ENCODE peak calls at places on chromosomes 6 and 20, in five cellular contexts. One of them, this sample, is unnamed.

GRCh38 chr20:32906200-32906599 is 47.5 kb downstream of the EFCAB8 start:
- DNase-seq in lung: no peak
- DNase-seq in pancreas: no peak
- DNase-seq in PC-9: no peak
- DNase-seq in HCT116: no peak
- DNase-seq in this sample: no peak

GRCh38 chr6:89745728-89746127 is 73.9 kb downstream of the MDN1 start:
- DNase-seq in PC-9: no peak
- DNase-seq in lung: no peak
- DNase-seq in pancreas: no peak
- DNase-seq in HCT116: no peak
- DNase-seq in this sample: peak; percentile 76

GRCh38 chr6:10418862-10419748 is 4.2 kb upstream of the TFAP2A start:
- DNase-seq in lung: no peak
- DNase-seq in HCT116: no peak
- DNase-seq in PC-9: peak; percentile 83
- DNase-seq in pancreas: no peak
- DNase-seq in this sample: no peak

GRCh38 chr20:62707981-62708521 is 585 bp upstream of the NTSR1 start:
- DNase-seq in PC-9: no peak
- DNase-seq in pancreas: no peak
- DNase-seq in HCT116: peak; percentile 83
- DNase-seq in lung: no peak
- DNase-seq in this sample: no peak

GRCh38 chr6:49001856-49002255 is 461.2 kb downstream of the MMUT start:
- DNase-seq in HCT116: no peak
- DNase-seq in PC-9: no peak
- DNase-seq in lung: no peak
- DNase-seq in pancreas: no peak
- DNase-seq in this sample: peak; percentile 79

GRCh38 chr20:16158976-16159286 is 414.3 kb downstream of the KIF16B start:
- DNase-seq in HCT116: no peak
- DNase-seq in pancreas: no peak
- DNase-seq in lung: no peak
- DNase-seq in PC-9: no peak
- DNase-seq in this sample: no peak

GRCh38 chr6:155412335-155412734 is 43.3 kb downstream of the NOX3 start:
- DNase-seq in pancreas: no peak
- DNase-seq in lung: no peak
- DNase-seq in HCT116: no peak
- DNase-seq in PC-9: no peak
- DNase-seq in this sample: peak; percentile 25

GRCh38 chr6:144298167-144298671 is 13.1 kb downstream of the UTRN start:
- DNase-seq in lung: no peak
- DNase-seq in HCT116: no peak
- DNase-seq in PC-9: no peak
- DNase-seq in pancreas: peak; percentile 28
- DNase-seq in this sample: no peak

GRCh38 chr20:2767768-2768631 is 32.4 kb downstream of the CPXM1 start:
- DNase-seq in lung: peak; percentile 89
- DNase-seq in HCT116: no peak
- DNase-seq in PC-9: peak; percentile 94
- DNase-seq in pancreas: peak; percentile 90
- DNase-seq in this sample: peak; percentile 52

GRCh38 chr6:33869826-33870423 is 66.1 kb upstream of the MLN start:
- DNase-seq in PC-9: no peak
- DNase-seq in HCT116: no peak
- DNase-seq in lung: no peak
- DNase-seq in pancreas: no peak
- DNase-seq in this sample: no peak

GRCh38 chr6:33983109-33983475 is 162.8 kb downstream of the GRM4 start:
- DNase-seq in HCT116: peak; percentile 79
- DNase-seq in pancreas: peak; percentile 22
- DNase-seq in lung: peak; percentile 62
- DNase-seq in PC-9: peak; percentile 16
- DNase-seq in this sample: no peak

GRCh38 chr6:8195040-8195713 is 92.8 kb upstream of the EEF1E1 start:
- DNase-seq in pancreas: no peak
- DNase-seq in PC-9: no peak
- DNase-seq in lung: no peak
- DNase-seq in HCT116: peak; percentile 18
- DNase-seq in this sample: no peak

GRCh38 chr6:85015396-85015990 is 251.1 kb upstream of the TBX18 start:
- DNase-seq in PC-9: peak; percentile 56
- DNase-seq in HCT116: peak; percentile 63
- DNase-seq in lung: peak; percentile 52
- DNase-seq in pancreas: peak; percentile 35
- DNase-seq in this sample: peak; percentile 61

GRCh38 chr20:59828478-59829414 is 104.7 kb downstream of the SYCP2 start:
- DNase-seq in lung: no peak
- DNase-seq in HCT116: no peak
- DNase-seq in pancreas: no peak
- DNase-seq in PC-9: no peak
- DNase-seq in this sample: no peak

GRCh38 chr20:37383229-37383989 is 37.5 kb downstream of the SRC start:
- DNase-seq in PC-9: peak; percentile 24
- DNase-seq in pancreas: no peak
- DNase-seq in lung: no peak
- DNase-seq in HCT116: peak; percentile 81
- DNase-seq in this sample: peak; percentile 36

GRCh38 chr6:134564705-134565104 is 246.8 kb upstream of the SGK1 start:
- DNase-seq in pancreas: no peak
- DNase-seq in HCT116: no peak
- DNase-seq in PC-9: no peak
- DNase-seq in lung: no peak
- DNase-seq in this sample: no peak

GRCh38 chr20:43409041-43409913 is 48.4 kb upstream of the SRSF6 start:
- DNase-seq in HCT116: peak; percentile 51
- DNase-seq in PC-9: peak; percentile 21
- DNase-seq in pancreas: no peak
- DNase-seq in lung: no peak
- DNase-seq in this sample: peak; percentile 61

GRCh38 chr20:38270869-38271608 is 10.5 kb upstream of the KIAA1755 start:
- DNase-seq in pancreas: no peak
- DNase-seq in HCT116: peak; percentile 26
- DNase-seq in lung: no peak
- DNase-seq in PC-9: peak; percentile 67
- DNase-seq in this sample: peak; percentile 97

GRCh38 chr6:137416376-137417109 is 77.7 kb downstream of the OLIG3 start:
- DNase-seq in pancreas: no peak
- DNase-seq in lung: no peak
- DNase-seq in HCT116: no peak
- DNase-seq in PC-9: no peak
- DNase-seq in this sample: peak; percentile 25

GRCh38 chr6:25576920-25577319 is 75.1 kb upstream of the SCGN start:
- DNase-seq in lung: no peak
- DNase-seq in PC-9: no peak
- DNase-seq in pancreas: no peak
- DNase-seq in HCT116: no peak
- DNase-seq in this sample: no peak

GRCh38 chr6:71012871-71013456 is 56.1 kb upstream of the B3GAT2 start:
- DNase-seq in HCT116: peak; percentile 42
- DNase-seq in pancreas: peak; percentile 18
- DNase-seq in lung: no peak
- DNase-seq in PC-9: peak; percentile 14
- DNase-seq in this sample: peak; percentile 71

GRCh38 chr6:163617549-163617948 is 203.0 kb downstream of the QKI start:
- DNase-seq in lung: no peak
- DNase-seq in pancreas: no peak
- DNase-seq in PC-9: no peak
- DNase-seq in HCT116: no peak
- DNase-seq in this sample: no peak

GRCh38 chr6:107115695-107116327 is 496 bp upstream of the BEND3 start:
- DNase-seq in HCT116: no peak
- DNase-seq in pancreas: peak; percentile 58
- DNase-seq in PC-9: peak; percentile 54
- DNase-seq in lung: peak; percentile 39
- DNase-seq in this sample: peak; percentile 68

GRCh38 chr6:158938811-158939254 is 61.2 kb downstream of the RSPH3 start:
- DNase-seq in lung: no peak
- DNase-seq in HCT116: peak; percentile 24
- DNase-seq in pancreas: no peak
- DNase-seq in PC-9: no peak
- DNase-seq in this sample: peak; percentile 43

GRCh38 chr6:116500969-116501433 is 10.4 kb upstream of the CALHM5 start:
- DNase-seq in HCT116: no peak
- DNase-seq in PC-9: peak; percentile 62
- DNase-seq in lung: no peak
- DNase-seq in pancreas: no peak
- DNase-seq in this sample: peak; percentile 3

GRCh38 chr6:157292202-157292601 is 31.1 kb downstream of the TMEM242 start:
- DNase-seq in lung: no peak
- DNase-seq in PC-9: no peak
- DNase-seq in pancreas: no peak
- DNase-seq in HCT116: no peak
- DNase-seq in this sample: no peak

GRCh38 chr6:157089258-157089657 is 234.1 kb downstream of the TMEM242 start:
- DNase-seq in HCT116: no peak
- DNase-seq in lung: no peak
- DNase-seq in PC-9: no peak
- DNase-seq in pancreas: no peak
- DNase-seq in this sample: peak; percentile 15

GRCh38 chr6:56416247-56416646 is 168.9 kb upstream of the COL21A1 start:
- DNase-seq in PC-9: no peak
- DNase-seq in pancreas: no peak
- DNase-seq in HCT116: no peak
- DNase-seq in lung: no peak
- DNase-seq in this sample: peak; percentile 55

GRCh38 chr20:48295966-48296421 is 510.7 kb upstream of the SULF2 start:
- DNase-seq in HCT116: no peak
- DNase-seq in PC-9: peak; percentile 33
- DNase-seq in lung: no peak
- DNase-seq in pancreas: no peak
- DNase-seq in this sample: peak; percentile 65

GRCh38 chr6:54935739-54936138 is 89.2 kb downstream of the FAM83B start:
- DNase-seq in PC-9: peak; percentile 40
- DNase-seq in lung: no peak
- DNase-seq in HCT116: peak; percentile 94
- DNase-seq in pancreas: no peak
- DNase-seq in this sample: peak; percentile 30

DNA sequence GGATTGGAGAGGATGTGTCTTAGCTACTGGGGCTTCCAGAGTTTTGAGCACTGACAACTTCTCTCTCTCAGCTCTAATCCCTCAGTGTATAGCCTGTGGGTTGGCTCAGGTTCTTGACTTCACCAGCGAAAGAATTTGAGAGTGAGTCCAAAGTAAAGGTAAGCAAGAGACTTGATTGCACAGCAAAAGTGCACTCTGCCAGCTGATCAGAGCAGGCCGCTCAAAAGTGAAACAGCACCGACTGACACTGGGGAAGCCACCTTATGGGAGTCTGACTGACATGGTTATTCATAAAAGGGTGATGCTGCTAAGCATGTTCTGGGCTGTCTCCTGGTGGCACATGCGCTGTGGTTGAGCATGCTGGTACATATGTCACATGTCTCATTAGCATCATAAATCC is 389.5 kb downstream of the CBLN4 start:
- DNase-seq in PC-9: no peak
- DNase-seq in pancreas: no peak
- DNase-seq in HCT116: no peak
- DNase-seq in lung: no peak
- DNase-seq in this sample: no peak
- H3K9me3 ChIP-seq in PC-9: no peaks in the 10 kb centered on the region
- H3K9me3 ChIP-seq in pancreas: no peaks in the 10 kb centered on the region
- H3K9me3 ChIP-seq in HCT116: peaks cover 19% of the 10 kb centered on the region
- H3K9me3 ChIP-seq in lung: no peaks in the 10 kb centered on the region
- H3K9me3 ChIP-seq in this sample: no peaks in the 10 kb centered on the region

DNA sequence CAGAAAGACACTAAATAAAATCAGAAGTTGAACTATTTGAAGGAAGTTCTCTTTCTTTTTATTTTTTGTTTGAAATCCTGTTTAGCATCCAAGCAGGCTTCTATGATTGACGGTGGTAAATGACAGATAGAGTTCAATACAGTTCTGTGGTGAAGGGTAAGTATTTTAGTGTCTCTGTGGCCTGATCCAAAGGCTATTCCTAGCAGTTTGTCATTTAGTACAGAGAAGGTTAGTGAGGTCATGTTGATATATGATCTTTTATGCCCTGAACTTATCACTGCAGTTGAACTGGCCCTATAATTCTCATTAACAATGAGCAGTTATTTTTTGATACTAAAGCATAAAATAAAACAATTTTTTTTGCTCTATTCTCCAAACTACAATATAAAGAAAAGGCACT is 144.7 kb upstream of the HDAC2 start:
- DNase-seq in HCT116: no peak
- DNase-seq in lung: no peak
- DNase-seq in pancreas: no peak
- DNase-seq in PC-9: no peak
- DNase-seq in this sample: no peak
- H3K9me3 ChIP-seq in HCT116: no peaks in the 10 kb centered on the region
- H3K9me3 ChIP-seq in lung: no peaks in the 10 kb centered on the region
- H3K9me3 ChIP-seq in pancreas: no peaks in the 10 kb centered on the region
- H3K9me3 ChIP-seq in PC-9: no peaks in the 10 kb centered on the region
- H3K9me3 ChIP-seq in this sample: no peaks in the 10 kb centered on the region

DNA sequence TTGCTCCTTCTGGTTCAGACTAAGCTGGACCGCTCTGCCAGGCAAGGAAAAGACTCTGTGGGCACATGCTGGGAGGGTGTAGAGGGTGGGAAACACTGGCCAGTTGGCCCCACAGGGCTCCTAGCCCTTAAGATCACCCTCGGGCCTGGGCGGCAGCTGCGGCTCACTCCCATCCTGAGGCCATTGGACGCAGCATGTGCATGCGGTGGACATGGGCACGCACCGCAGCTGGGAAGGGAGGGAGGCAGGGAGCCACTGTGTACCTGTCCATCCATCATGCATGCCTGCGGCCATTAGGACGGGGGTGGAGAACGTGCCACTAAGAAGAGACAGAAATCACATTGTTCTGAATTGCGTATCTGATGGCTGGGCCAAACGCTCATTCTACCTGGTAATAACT is 140.1 kb upstream of the THBS2 start:
- DNase-seq in PC-9: no peak
- DNase-seq in HCT116: no peak
- DNase-seq in lung: no peak
- DNase-seq in pancreas: no peak
- DNase-seq in this sample: no peak
- H3K9me3 ChIP-seq in PC-9: no peaks in the 10 kb centered on the region
- H3K9me3 ChIP-seq in HCT116: no peaks in the 10 kb centered on the region
- H3K9me3 ChIP-seq in lung: no peaks in the 10 kb centered on the region
- H3K9me3 ChIP-seq in pancreas: no peaks in the 10 kb centered on the region
- H3K9me3 ChIP-seq in this sample: peaks cover 18% of the 10 kb centered on the region

DNA sequence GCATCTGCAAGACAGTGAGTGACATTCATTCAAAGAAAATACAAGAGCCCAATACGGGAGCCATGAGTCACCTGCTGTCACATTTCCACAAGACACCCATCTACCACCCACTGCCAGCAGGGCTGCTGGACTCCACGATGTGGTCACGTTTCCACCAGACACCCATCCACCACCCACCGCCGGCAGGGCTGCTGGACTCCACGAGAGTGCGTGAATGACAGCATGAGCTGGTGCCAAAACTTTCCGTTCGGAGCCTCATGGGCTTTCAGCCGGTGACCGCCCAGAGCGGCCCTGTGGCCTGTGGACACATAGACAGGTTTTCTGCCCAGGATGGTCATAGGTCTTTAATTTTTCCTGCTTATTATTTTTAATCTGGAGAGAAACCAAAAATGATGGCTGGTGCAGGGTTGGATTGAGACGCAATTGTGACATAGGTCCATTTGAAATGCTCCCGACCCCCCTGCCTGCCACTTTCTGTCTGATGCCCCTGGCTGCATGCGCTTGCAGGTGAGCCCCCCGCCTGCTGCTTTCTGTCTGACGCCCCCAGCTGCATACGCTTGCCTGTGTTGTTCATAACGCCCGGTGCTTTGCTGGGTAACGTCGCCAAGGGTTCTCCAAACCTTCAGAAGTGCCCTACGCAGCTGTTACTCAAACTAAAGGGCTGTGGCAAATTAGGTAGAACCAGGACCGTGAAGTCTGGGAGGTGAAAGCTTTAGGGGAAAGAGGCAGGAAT is 59.1 kb upstream of the SMOC2 start:
- DNase-seq in lung: no peak
- DNase-seq in PC-9: no peak
- DNase-seq in pancreas: no peak
- DNase-seq in HCT116: no peak
- DNase-seq in this sample: no peak
- H3K9me3 ChIP-seq in lung: no peaks in the 10 kb centered on the region
- H3K9me3 ChIP-seq in PC-9: no peaks in the 10 kb centered on the region
- H3K9me3 ChIP-seq in pancreas: no peaks in the 10 kb centered on the region
- H3K9me3 ChIP-seq in HCT116: peaks cover 8% of the 10 kb centered on the region
- H3K9me3 ChIP-seq in this sample: no peaks in the 10 kb centered on the region